ENCODE peak calls at places on chromosome 14, in four cellular contexts. One of them, this sample, is unnamed.

GRCh38 chr14:104506461-104507253 is 72.9 kb upstream of the C14orf180 start:
- DNase-seq in T-helper 1 cell: no peak
- DNase-seq in NCI-H2029: no peak
- DNase-seq in C1 segment of cervical spinal cord: no peak
- DNase-seq in this sample: no peak

GRCh38 chr14:74698894-74699293 is 14.0 kb downstream of the AREL1 start:
- DNase-seq in C1 segment of cervical spinal cord: no peak
- DNase-seq in T-helper 1 cell: no peak
- DNase-seq in NCI-H2029: no peak
- DNase-seq in this sample: no peak

GRCh38 chr14:29805415-29806123 is 122.1 kb downstream of the PRKD1 start:
- DNase-seq in NCI-H2029: peak
- DNase-seq in T-helper 1 cell: no peak
- DNase-seq in C1 segment of cervical spinal cord: no peak
- DNase-seq in this sample: no peak

GRCh38 chr14:25132734-25133422 is 82.9 kb upstream of the STXBP6 start:
- DNase-seq in T-helper 1 cell: peak
- DNase-seq in C1 segment of cervical spinal cord: no peak
- DNase-seq in NCI-H2029: peak
- DNase-seq in this sample: peak

GRCh38 chr14:97162621-97163020 is 365.4 kb downstream of the VRK1 start:
- DNase-seq in NCI-H2029: no peak
- DNase-seq in T-helper 1 cell: no peak
- DNase-seq in C1 segment of cervical spinal cord: no peak
- DNase-seq in this sample: no peak

GRCh38 chr14:57487771-57488170 is 5.9 kb downstream of the CCDC198 start:
- DNase-seq in C1 segment of cervical spinal cord: no peak
- DNase-seq in NCI-H2029: no peak
- DNase-seq in T-helper 1 cell: no peak
- DNase-seq in this sample: no peak

GRCh38 chr14:68359862-68360552 is 432.9 kb downstream of the ZFP36L1 start:
- DNase-seq in T-helper 1 cell: no peak
- DNase-seq in C1 segment of cervical spinal cord: no peak
- DNase-seq in NCI-H2029: no peak
- DNase-seq in this sample: no peak

GRCh38 chr14:64109821-64110554 is 184.2 kb downstream of the ESR2 start:
- DNase-seq in C1 segment of cervical spinal cord: no peak
- DNase-seq in NCI-H2029: no peak
- DNase-seq in T-helper 1 cell: no peak
- DNase-seq in this sample: no peak

GRCh38 chr14:33990790-33991189 is 39.9 kb upstream of the EGLN3 start:
- DNase-seq in T-helper 1 cell: no peak
- DNase-seq in NCI-H2029: no peak
- DNase-seq in C1 segment of cervical spinal cord: no peak
- DNase-seq in this sample: no peak

GRCh38 chr14:65204056-65204455 is 101.7 kb upstream of the MAX start:
- DNase-seq in T-helper 1 cell: no peak
- DNase-seq in NCI-H2029: no peak
- DNase-seq in C1 segment of cervical spinal cord: no peak
- DNase-seq in this sample: no peak

GRCh38 chr14:53999061-53999488 is 42.5 kb upstream of the BMP4 start:
- DNase-seq in C1 segment of cervical spinal cord: no peak
- DNase-seq in NCI-H2029: no peak
- DNase-seq in T-helper 1 cell: no peak
- DNase-seq in this sample: no peak